ENCODE peak calls at places on chromosomes 13 and 19, in eight cellular contexts. T, H, M, E, D, P, V and R are unnamed samples.

GRCh38 chr13:97018029-97018819 is 23.9 kb upstream of the OXGR1 start:
- DNase-seq in T (no peak), H (peak; percentile 38), M (no peak), E (peak; percentile 75), D (no peak), P (no peak), V (peak; percentile 38), R (no peak)

GRCh38 chr13:77687799-77688198 is 9.7 kb upstream of the SLAIN1 start:
- DNase-seq in T (no peak), H (no peak), M (no peak), E (no peak), D (no peak), P (no peak), V (no peak), R (no peak)

GRCh38 chr19:17996826-17997316 is 11.1 kb upstream of the ARRDC2 start:
- DNase-seq in T (peak; percentile 92), H (peak; percentile 16), M (peak; percentile 88), E (peak; percentile 85), D (no peak), P (peak; percentile 86), V (peak; percentile 88), R (peak; percentile 88)

GRCh38 chr19:55042688-55043087 is 4.6 kb upstream of the GP6 start:
- DNase-seq in T (no peak), H (no peak), M (no peak), E (no peak), D (no peak), P (no peak), V (no peak), R (no peak)

GRCh38 chr19:18266863-18267686 is 7.2 kb downstream of the IQCN start:
- DNase-seq in T (peak; percentile 44), H (no peak), M (no peak), E (no peak), D (no peak), P (no peak), V (no peak), R (no peak)

GRCh38 chr13:113652404-113653263 is 5.4 kb downstream of the ATP4B start:
- DNase-seq in T (peak; percentile 5), H (no peak), M (no peak), E (no peak), D (no peak), P (peak; percentile 9), V (no peak), R (peak; percentile 6)

GRCh38 chr19:51493776-51494175 is 7.8 kb downstream of the SIGLEC12 start:
- DNase-seq in T (no peak), H (no peak), M (no peak), E (no peak), D (no peak), P (no peak), V (no peak), R (no peak)

GRCh38 chr19:558770-559439 is 13.5 kb upstream of the BSG start:
- DNase-seq in T (peak; percentile 80), H (no peak), M (peak; percentile 79), E (no peak), D (no peak), P (no peak), V (no peak), R (peak; percentile 63)

GRCh38 chr19:13849991-13850909 is 26.7 kb upstream of the NANOS3 start:
- DNase-seq in T (peak; percentile 96), H (no peak), M (peak; percentile 92), E (peak; percentile 88), D (no peak), P (peak; percentile 88), V (peak; percentile 78), R (peak; percentile 92)

GRCh38 chr13:24660023-24660806 is 20.0 kb upstream of the ATP12A start:
- DNase-seq in T (no peak), H (no peak), M (no peak), E (no peak), D (no peak), P (no peak), V (no peak), R (no peak)

GRCh38 chr19:18634612-18635290 is 2.1 kb upstream of the KLHL26 start:
- DNase-seq in T (no peak), H (no peak), M (no peak), E (no peak), D (no peak), P (no peak), V (no peak), R (no peak)

GRCh38 chr13:28494537-28494860 is 429 bp downstream of the FLT1 start:
- DNase-seq in T (no peak), H (no peak), M (no peak), E (no peak), D (no peak), P (no peak), V (no peak), R (no peak)

GRCh38 chr19:37979547-37980082 is 72.6 kb downstream of the SIPA1L3 start:
- DNase-seq in T (no peak), H (peak; percentile 59), M (no peak), E (no peak), D (no peak), P (no peak), V (no peak), R (no peak)
- H3K4me1 ChIP-seq in T (no peaks in the 10 kb centered on the region), H (peaks cover 16% of the 10 kb centered on the region), M (no peaks in the 10 kb centered on the region), E (no peaks in the 10 kb centered on the region), D (peaks cover 6% of the 10 kb centered on the region), P (peaks cover 8% of the 10 kb centered on the region), V (no peaks in the 10 kb centered on the region), R (no peaks in the 10 kb centered on the region)

GRCh38 chr19:28239270-28239669 is 973.7 kb downstream of the UQCRFS1 start:
- DNase-seq in T (no peak), H (no peak), M (no peak), E (peak; percentile 86), D (no peak), P (no peak), V (no peak), R (no peak)

GRCh38 chr19:28244966-28245365 is 968.0 kb downstream of the UQCRFS1 start:
- DNase-seq in T (no peak), H (no peak), M (no peak), E (no peak), D (no peak), P (no peak), V (peak; percentile 2), R (no peak)

GRCh38 chr19:28245937-28246336 is 967.0 kb downstream of the UQCRFS1 start:
- DNase-seq in T (no peak), H (no peak), M (no peak), E (no peak), D (no peak), P (no peak), V (no peak), R (no peak)

GRCh38 chr19:28242317-28242927 is 970.5 kb downstream of the UQCRFS1 start:
- DNase-seq in T (no peak), H (no peak), M (no peak), E (peak; percentile 83), D (no peak), P (no peak), V (no peak), R (no peak)
- TF ChIP-seq CTCF in T (no peak), H (peak; percentile 56), M (peak; percentile 21), E (peak; percentile 73), D (no peak), P (peak; percentile 62), V (no peak), R (peak; percentile 17)

GRCh38 chr13:30134578-30134977 is 172.8 kb downstream of the KATNAL1 start:
- DNase-seq in T (no peak), H (no peak), M (no peak), E (no peak), D (no peak), P (no peak), V (no peak), R (no peak)

GRCh38 chr13:30135351-30135750 is 172.0 kb downstream of the KATNAL1 start:
- DNase-seq in T (no peak), H (no peak), M (no peak), E (no peak), D (no peak), P (no peak), V (no peak), R (no peak)

GRCh38 chr13:30133554-30133912 is 173.8 kb downstream of the KATNAL1 start:
- DNase-seq in T (no peak), H (no peak), M (no peak), E (no peak), D (no peak), P (no peak), V (no peak), R (no peak)

GRCh38 chr13:30133976-30134375 is 173.4 kb downstream of the KATNAL1 start:
- DNase-seq in T (no peak), H (no peak), M (no peak), E (no peak), D (no peak), P (no peak), V (no peak), R (no peak)

DNA sequence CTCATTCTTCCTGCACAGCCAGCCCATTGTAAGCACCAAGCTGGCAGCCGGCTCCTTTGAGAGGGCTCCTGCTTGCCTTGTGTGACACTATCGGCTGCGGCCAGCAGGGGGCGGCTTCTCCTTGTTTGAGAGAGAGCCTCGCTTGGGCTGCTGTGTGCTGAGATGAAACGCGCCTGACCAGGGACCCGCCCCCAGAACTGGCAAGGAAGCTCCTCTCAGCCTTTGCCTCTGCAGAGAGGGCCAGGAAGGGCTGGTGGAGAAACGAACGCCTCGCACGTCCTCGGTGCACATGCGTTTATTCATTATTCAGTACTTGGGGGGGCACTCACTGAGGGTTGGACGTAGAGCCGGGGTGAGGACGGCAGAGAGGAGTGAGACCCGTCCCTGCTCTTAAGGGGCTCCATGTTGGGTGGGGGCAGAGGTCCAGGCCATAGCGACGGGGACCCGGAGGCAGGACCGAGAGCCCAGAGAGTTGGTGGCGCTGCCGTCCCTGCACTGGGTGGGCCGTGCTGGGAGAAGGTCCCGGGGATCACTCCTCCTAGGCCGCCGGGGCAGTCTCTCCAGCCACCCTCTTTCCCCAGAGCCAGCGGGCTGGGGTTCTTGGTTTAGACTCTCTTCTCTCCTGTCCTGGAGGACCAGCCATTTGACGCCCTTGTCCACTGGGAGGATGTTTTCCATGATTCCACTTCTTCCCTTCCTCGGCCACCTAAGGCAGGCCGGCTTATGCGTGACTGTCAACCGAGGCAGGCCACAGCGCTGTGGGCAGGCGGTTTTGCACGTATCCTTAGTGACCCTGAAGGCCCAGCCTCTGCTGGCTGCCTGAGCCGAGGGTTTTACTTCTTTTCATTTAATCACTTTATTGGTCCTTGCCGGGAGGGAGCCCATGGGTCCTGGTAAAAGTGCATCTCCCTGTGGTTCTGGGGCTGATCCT is 174.5 kb downstream of the KATNAL1 start:
- DNase-seq in T (peak; percentile 97), H (peak; percentile 68), M (peak; percentile 96), E (peak; percentile 98), D (peak; percentile 97), P (peak; percentile 96), V (peak; percentile 98), R (peak; percentile 99)
- H3K27ac ChIP-seq in T (no peak overlapping the region), H (no peak overlapping the region), M (peak overlapping the region; percentile 15), E (no peak overlapping the region), D (no peak overlapping the region), P (no peak overlapping the region), V (no peak overlapping the region), R (peak overlapping the region; percentile 72)

DNA sequence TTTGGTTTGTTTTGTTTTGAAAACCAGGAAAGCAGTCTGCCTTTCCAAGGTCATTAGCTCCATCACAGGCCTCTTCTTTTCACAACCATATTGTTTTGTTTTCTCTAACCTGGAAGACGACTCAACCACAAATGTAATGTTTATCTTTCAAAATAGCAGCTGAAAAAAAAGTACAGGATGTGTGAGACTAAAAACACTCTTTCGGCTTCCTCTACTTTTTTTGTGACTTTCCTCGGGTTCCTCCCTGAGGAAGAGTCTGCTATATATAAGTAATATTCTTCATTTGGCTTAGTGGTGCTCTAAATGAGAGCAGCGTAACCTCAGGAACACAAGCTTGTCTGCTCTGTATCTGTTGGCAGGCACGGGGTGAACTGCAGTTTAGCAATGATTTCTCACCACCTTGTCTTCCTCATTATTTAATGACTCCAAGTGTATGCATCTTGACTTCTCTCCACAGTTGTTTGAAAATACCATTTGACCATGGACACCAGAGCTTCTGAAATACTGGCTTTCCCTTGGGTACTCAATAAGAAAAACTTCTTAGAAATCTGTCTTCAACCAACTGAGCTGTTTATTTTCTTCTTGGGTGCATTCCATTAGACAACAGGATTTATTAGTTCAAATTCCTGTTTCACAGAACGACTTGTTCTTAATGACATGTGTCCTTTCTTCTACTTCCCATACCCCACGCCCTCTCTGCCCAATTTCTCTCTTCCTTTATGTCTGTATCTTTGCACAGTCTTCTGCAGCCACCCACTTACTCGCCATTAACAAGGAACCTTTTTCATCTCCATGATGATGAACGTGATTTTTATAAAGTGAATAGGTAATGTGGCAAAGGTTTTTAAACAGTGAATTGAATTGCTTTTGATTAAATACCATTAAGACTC is 11.5 kb upstream of the ITM2B start:
- DNase-seq in T (no peak), H (no peak), M (no peak), E (no peak), D (no peak), P (no peak), V (no peak), R (peak; percentile 59)
- H3K4me1 ChIP-seq in T (peaks cover 12% of the 10 kb centered on the region), H (no peaks in the 10 kb centered on the region), M (peaks cover 17% of the 10 kb centered on the region), E (no peaks in the 10 kb centered on the region), D (peaks cover 21% of the 10 kb centered on the region), P (peaks cover 18% of the 10 kb centered on the region), V (peaks cover 6% of the 10 kb centered on the region), R (peaks cover 10% of the 10 kb centered on the region)